ENCODE peak calls at places on chromosomes 11 and 22, in seven cellular contexts. T is H1, J is HCT116, W is SK-N-SH, D is GM12878, S is K562, R is HepG2. I is an unnamed sample.

GRCh38 chr11:63212742-63213141 is 30.7 kb downstream of the SLC22A25 start:
- DNase-seq in T (no peak), J (peak), D (no peak), R (peak), S (peak), W (peak), I (no peak)

GRCh38 chr11:131465056-131465455 is 94.6 kb downstream of the NTM start:
- DNase-seq in W (no peak), T (no peak), D (no peak), J (no peak), R (no peak), S (no peak), I (no peak)

GRCh38 chr22:37472418-37473006 is 13.7 kb downstream of the MFNG start:
- DNase-seq in D (no peak), W (peak), R (peak), J (no peak), T (peak), S (peak), I (no peak)

GRCh38 chr22:37278261-37278660 is 4.0 kb upstream of the CYTH4 start:
- DNase-seq in S (no peak), T (no peak), J (no peak), W (no peak), D (no peak), R (no peak), I (no peak)

GRCh38 chr11:117734596-117734995 is 62.4 kb downstream of the DSCAML1 start:
- DNase-seq in S (no peak), J (no peak), W (peak), R (no peak), T (no peak), D (no peak), I (no peak)

GRCh38 chr11:46273511-46274205 is 3.8 kb upstream of the CREB3L1 start:
- DNase-seq in J (no peak), W (no peak), S (peak), R (peak), T (no peak), D (no peak), I (no peak)

GRCh38 chr11:75268626-75269366 is 28.2 kb downstream of the TPBGL start:
- DNase-seq in J (no peak), D (no peak), R (no peak), S (no peak), T (no peak), W (no peak), I (no peak)

GRCh38 chr11:28228196-28228595 is 120.0 kb downstream of the METTL15 start:
- DNase-seq in J (no peak), W (no peak), S (no peak), R (no peak), T (no peak), D (no peak), I (no peak)

GRCh38 chr11:97937501-97937900 is 1083.2 kb upstream of the CNTN5 start:
- DNase-seq in S (no peak), W (no peak), R (no peak), J (no peak), T (no peak), D (no peak), I (no peak)

GRCh38 chr11:64590763-64591221 is at the start of gene SLC22A12:
- DNase-seq in T (no peak), S (no peak), D (no peak), W (no peak), R (no peak), J (no peak), I (no peak)

GRCh38 chr11:66568124-66568916 is at the start of gene CTSF:
- DNase-seq in T (no peak), R (no peak), S (peak), D (no peak), J (no peak), W (peak), I (no peak)

GRCh38 chr11:112835556-112835955 is 125.7 kb upstream of the NCAM1 start:
- DNase-seq in T (no peak), J (no peak), R (no peak), W (peak), D (no peak), S (no peak), I (no peak)

GRCh38 chr11:113603277-113604059 is 102.6 kb downstream of the TMPRSS5 start:
- DNase-seq in J (no peak), T (no peak), D (no peak), S (no peak), R (no peak), W (no peak), I (no peak)

GRCh38 chr11:65305501-65306268 is 9.0 kb upstream of the CDC42EP2 start:
- DNase-seq in J (no peak), D (no peak), R (peak), T (no peak), S (no peak), W (no peak), I (no peak)

GRCh38 chr11:62124186-62125113 is 639 bp downstream of the INCENP start:
- DNase-seq in D (no peak), T (no peak), W (peak), S (peak), J (no peak), R (peak), I (no peak)

GRCh38 chr22:46446799-46447198 is 90.6 kb downstream of the CELSR1 start:
- DNase-seq in R (no peak), J (no peak), T (no peak), W (no peak), S (no peak), D (no peak), I (no peak)

GRCh38 chr11:33949201-33949913 is 57.5 kb upstream of the LMO2 start:
- DNase-seq in W (no peak), T (no peak), R (no peak), J (no peak), S (no peak), D (no peak), I (no peak)

GRCh38 chr11:66725646-66726045 is 3.4 kb downstream of the SPTBN2 start:
- DNase-seq in D (no peak), T (no peak), S (no peak), W (no peak), J (no peak), R (no peak), I (no peak)

GRCh38 chr22:50218153-50218995 is 17.6 kb downstream of the SELENOO start:
- DNase-seq in T (peak), R (no peak), D (no peak), S (no peak), W (no peak), J (no peak), I (no peak)

GRCh38 chr11:981764-982163 is 54.8 kb downstream of the MUC6 start:
- DNase-seq in S (no peak), R (no peak), J (no peak), T (no peak), D (no peak), W (no peak), I (no peak)

GRCh38 chr22:39300198-39300830 is 19.1 kb downstream of the RPL3 start:
- DNase-seq in T (no peak), J (no peak), W (no peak), D (no peak), R (no peak), S (no peak), I (no peak)
- TF ChIP-seq YY1 in T (no peak), J (no peak), W (no peak), D (no peak), R (no peak), S (no peak), I (no peak)

GRCh38 chr11:13336246-13336873 is 58.8 kb downstream of the BMAL1 start:
- DNase-seq in R (no peak), D (no peak), W (no peak), T (no peak), S (no peak), J (no peak), I (no peak)

GRCh38 chr11:13337986-13338436 is 60.4 kb downstream of the BMAL1 start:
- DNase-seq in R (no peak), T (no peak), W (no peak), D (no peak), S (no peak), J (no peak), I (no peak)

GRCh38 chr11:13341028-13341427 is 63.4 kb downstream of the BMAL1 start:
- DNase-seq in D (no peak), R (no peak), S (no peak), J (no peak), T (no peak), W (no peak), I (no peak)

GRCh38 chr11:13338437-13339069 is 61.0 kb downstream of the BMAL1 start:
- DNase-seq in D (no peak), T (no peak), S (peak), W (no peak), J (no peak), R (no peak), I (no peak)

DNA sequence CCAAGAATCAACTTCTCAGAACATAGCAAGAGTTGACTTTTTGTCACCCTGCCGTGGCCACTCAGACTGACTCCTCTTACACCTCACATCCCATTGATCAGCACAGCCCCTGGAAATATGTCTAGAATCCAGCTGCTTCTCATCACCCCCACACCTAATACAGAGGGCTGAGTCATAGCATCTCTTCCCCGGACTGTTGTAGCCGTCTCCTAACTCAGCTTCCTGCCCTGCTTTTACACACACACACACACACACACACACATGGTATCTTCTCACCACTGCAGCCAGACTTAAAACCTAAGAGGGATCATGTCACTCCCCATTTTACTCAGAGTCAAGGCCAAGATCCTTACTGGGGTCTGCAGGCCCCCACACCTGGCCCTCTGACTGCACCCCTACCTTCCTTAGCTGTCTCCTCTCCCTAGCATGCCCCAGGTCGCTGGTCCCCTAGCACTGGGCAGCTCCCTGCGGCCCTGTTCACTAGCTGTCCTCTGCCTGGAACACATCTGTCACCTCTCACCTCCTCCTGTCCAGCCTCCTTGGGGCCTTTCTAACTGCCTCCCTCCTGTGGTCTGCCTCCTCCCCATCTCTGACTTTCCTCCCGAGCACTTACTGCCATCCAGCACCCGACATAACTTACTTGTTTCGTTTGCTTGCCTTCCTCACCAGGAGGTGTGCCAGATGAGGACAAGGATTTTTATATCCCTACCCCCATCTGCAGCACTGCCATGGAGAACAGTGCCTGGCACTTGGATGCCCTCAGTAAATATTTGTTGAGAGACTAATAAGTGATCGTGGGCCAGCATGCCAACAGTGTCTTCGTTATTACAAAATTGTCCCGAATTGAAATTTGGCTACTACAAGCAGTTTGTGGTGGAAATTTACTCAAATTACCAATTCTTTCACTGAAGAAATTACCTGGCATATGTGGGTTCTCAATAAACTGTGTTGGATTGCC is 61.9 kb downstream of the BMAL1 start:
- DNase-seq in S (peak), T (no peak), D (no peak), R (no peak), J (no peak), W (no peak), I (no peak)
- TF ChIP-seq YY1 in S (no peak), T (no peak), D (no peak), R (no peak), J (no peak), W (no peak), I (no peak)

GRCh38 chr22:44379817-44380560 is 67.2 kb upstream of the SHISAL1 start:
- DNase-seq in R (no peak), T (no peak), D (no peak), S (no peak), W (no peak), J (no peak), I (no peak)
- TF ChIP-seq YY1 in R (no peak), T (no peak), D (no peak), S (no peak), W (no peak), J (no peak), I (no peak)

DNA sequence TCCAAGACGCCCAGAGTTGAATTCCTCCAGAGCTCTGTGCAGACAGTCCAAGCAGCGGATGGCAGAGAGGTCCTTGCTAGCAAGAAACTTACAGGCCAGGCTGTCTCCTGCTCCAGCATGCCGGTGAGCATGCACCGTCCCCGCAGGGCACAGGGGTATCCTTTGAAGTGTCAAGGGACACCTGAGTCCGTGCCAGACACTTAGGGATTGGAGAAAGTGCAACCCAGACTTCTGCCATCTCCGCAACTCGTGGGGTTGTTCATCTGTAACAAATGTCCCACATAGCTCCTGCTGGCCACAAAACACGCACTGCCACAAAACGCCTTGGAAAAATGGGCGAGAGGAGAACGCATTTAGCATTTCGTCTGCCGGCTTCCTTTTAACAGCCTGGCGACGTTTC is 13.3 kb downstream of the TSPO start:
- DNase-seq in J (no peak), T (no peak), R (no peak), D (no peak), S (no peak), W (no peak), I (no peak)
- TF ChIP-seq YY1 in J (no peak), T (no peak), R (no peak), D (no peak), S (no peak), W (no peak), I (no peak)

GRCh38 chr11:86230196-86230813 is 14.2 kb upstream of the EED start:
- DNase-seq in T (no peak), J (peak), W (no peak), R (no peak), S (no peak), D (no peak), I (no peak)
- TF ChIP-seq YY1 in T (no peak), J (no peak), W (no peak), R (no peak), S (no peak), D (no peak), I (no peak)

DNA sequence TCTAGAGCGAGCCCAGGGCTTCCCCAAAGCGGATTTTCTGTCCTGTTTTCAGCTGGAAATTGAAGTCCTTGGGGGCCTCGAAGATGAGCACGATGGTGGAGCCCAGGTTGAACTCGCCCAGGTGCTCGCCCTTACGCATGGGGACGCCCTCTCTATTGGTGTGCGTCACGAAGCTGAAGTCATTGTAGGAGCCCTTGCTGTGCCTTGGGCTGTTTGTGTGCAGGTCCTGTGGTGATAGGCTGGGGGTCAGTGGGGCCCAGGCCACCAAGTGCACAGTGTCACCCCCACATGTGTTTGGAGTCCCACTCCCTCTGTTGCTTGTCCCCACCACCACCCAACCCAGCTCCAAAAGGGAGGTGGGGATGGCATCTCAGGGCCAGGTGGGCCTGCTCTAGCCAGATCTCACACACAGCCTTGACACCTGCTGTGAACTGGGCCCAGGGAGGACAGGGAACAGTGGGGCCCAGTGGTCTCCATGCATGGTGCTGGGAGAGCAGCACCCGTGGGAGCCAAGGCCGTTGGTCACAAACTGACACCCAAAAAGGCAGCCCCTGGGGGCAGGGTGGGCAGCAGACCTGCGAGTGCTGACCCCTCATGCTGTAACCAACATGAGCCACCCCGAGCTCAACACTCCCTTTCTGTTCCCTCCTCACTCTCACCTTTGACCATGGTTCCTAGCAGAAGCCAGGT is 42.3 kb downstream of the PISD start:
- DNase-seq in D (no peak), S (no peak), W (no peak), T (no peak), R (no peak), J (no peak), I (no peak)
- TF ChIP-seq YY1 in D (no peak), S (no peak), W (no peak), T (no peak), R (no peak), J (no peak), I (no peak)

GRCh38 chr11:10605941-10606381 is 37.5 kb upstream of the LYVE1 start:
- DNase-seq in J (no peak), S (peak), T (no peak), W (no peak), R (peak), D (no peak), I (peak)

GRCh38 chr11:10602945-10603344 is 34.5 kb upstream of the LYVE1 start:
- DNase-seq in T (no peak), R (no peak), W (no peak), J (no peak), S (no peak), D (no peak), I (no peak)

GRCh38 chr11:10602366-10602765 is 33.9 kb upstream of the LYVE1 start:
- DNase-seq in R (no peak), T (no peak), D (no peak), J (no peak), S (no peak), W (no peak), I (no peak)

GRCh38 chr11:10603721-10604297 is 35.3 kb upstream of the LYVE1 start:
- DNase-seq in R (no peak), W (no peak), D (no peak), S (no peak), J (no peak), T (no peak), I (no peak)

GRCh38 chr11:10604340-10604748 is 35.9 kb upstream of the LYVE1 start:
- DNase-seq in W (no peak), T (no peak), J (no peak), D (no peak), R (peak), S (no peak), I (no peak)
- TF ChIP-seq YY1 in W (no peak), T (no peak), J (no peak), D (no peak), R (no peak), S (no peak), I (no peak)

I was measured in NT2/D1.